ENCODE peak calls at places on chromosomes 4 and X, in eight cellular contexts. Y is EL, A is NCI-H1105, X is Daoy, V is posterior cingulate gyrus, G is sciatic nerve, H is NCI-H2081, R is left lobe of liver. P is an unnamed sample.

GRCh38 chr4:8493484-8493883 is 52.9 kb downstream of the TRMT44 start:
- DNase-seq in Y (no peak), H (no peak), G (no peak), A (no peak), V (no peak), X (no peak), R (no peak), P (no peak)

GRCh38 chr4:99634742-99635360 is 22.8 kb downstream of the C4orf54 start:
- DNase-seq in Y (no peak), A (no peak), V (no peak), G (no peak), R (no peak), H (peak), X (no peak), P (no peak)

GRCh38 chr4:76883147-76883546 is 14.8 kb downstream of the SOWAHB start:
- DNase-seq in R (no peak), H (no peak), G (no peak), Y (peak), X (peak), A (no peak), V (no peak), P (no peak)

GRCh38 chr4:172515266-172515879 is 653.2 kb upstream of the GALNT7 start:
- DNase-seq in R (no peak), H (no peak), A (no peak), Y (peak), V (no peak), G (no peak), X (no peak), P (peak)

GRCh38 chr4:178105223-178105622 is 663.0 kb upstream of the AGA start:
- DNase-seq in A (no peak), V (no peak), Y (no peak), G (no peak), R (no peak), H (no peak), X (no peak), P (no peak)

GRCh38 chrX:120308959-120309872 is 2.0 kb downstream of the TMEM255A start:
- DNase-seq in A (peak), V (peak), X (peak), G (peak), H (peak), Y (peak), R (peak), P (no peak)

GRCh38 chr4:1644906-1645657 is 39.0 kb downstream of the FAM53A start:
- DNase-seq in G (no peak), V (peak), Y (no peak), H (no peak), X (no peak), R (no peak), A (no peak), P (peak)

GRCh38 chrX:41164469-41164868 is 79.2 kb downstream of the USP9X start:
- DNase-seq in R (no peak), A (peak), V (no peak), X (no peak), G (no peak), H (peak), Y (no peak), P (no peak)

GRCh38 chrX:16853537-16853936 is 16.6 kb downstream of the RBBP7 start:
- DNase-seq in V (no peak), G (no peak), A (no peak), H (no peak), X (no peak), Y (no peak), R (no peak), P (no peak)

GRCh38 chr4:128653514-128654420 is 155.7 kb upstream of the JADE1 start:
- DNase-seq in Y (peak), H (peak), V (no peak), X (no peak), A (no peak), R (no peak), G (no peak), P (peak)

GRCh38 chr4:133320576-133321170 is 171.6 kb downstream of the PCDH10 start:
- DNase-seq in A (no peak), X (peak), G (no peak), H (peak), Y (peak), V (no peak), R (no peak), P (peak)

GRCh38 chrX:121150217-121150616 is 102.8 kb downstream of the GLUD2 start:
- DNase-seq in R (no peak), A (no peak), G (no peak), H (no peak), Y (no peak), X (no peak), V (no peak), P (no peak)

GRCh38 chrX:37608156-37608555 is 36.7 kb downstream of the LANCL3 start:
- DNase-seq in X (no peak), A (no peak), G (no peak), V (no peak), H (no peak), R (no peak), Y (no peak), P (no peak)

GRCh38 chrX:74230094-74230493 is 73.9 kb upstream of the ZCCHC13 start:
- DNase-seq in X (no peak), V (no peak), H (no peak), Y (no peak), A (no peak), G (no peak), R (no peak), P (no peak)